ENCODE peak calls at places on chromosomes 1 and 21, in seven cellular contexts. One of them, this sample, is unnamed.

GRCh38 chr1:44723496-44724407 is 7.2 kb downstream of the RNU5D-1 start:
- DNase-seq in left lung: no peak
- DNase-seq in endothelial cell: no peak
- DNase-seq in H9: no peak
- DNase-seq in HFF-Myc: no peak
- DNase-seq in fibroblast of pulmonary artery: no peak
- DNase-seq in psoas muscle: no peak
- DNase-seq in this sample: no peak

GRCh38 chr1:97078847-97079246 is 357.3 kb downstream of the PTBP2 start:
- DNase-seq in H9: no peak
- DNase-seq in psoas muscle: no peak
- DNase-seq in left lung: no peak
- DNase-seq in endothelial cell: no peak
- DNase-seq in fibroblast of pulmonary artery: no peak
- DNase-seq in HFF-Myc: no peak
- DNase-seq in this sample: no peak

GRCh38 chr1:101280049-101280448 is 43.2 kb downstream of the S1PR1 start:
- DNase-seq in left lung: no peak
- DNase-seq in H9: no peak
- DNase-seq in fibroblast of pulmonary artery: no peak
- DNase-seq in HFF-Myc: no peak
- DNase-seq in endothelial cell: no peak
- DNase-seq in psoas muscle: no peak
- DNase-seq in this sample: no peak

GRCh38 chr1:108889706-108890105 is 12.9 kb downstream of the GPSM2 start:
- DNase-seq in endothelial cell: no peak
- DNase-seq in H9: no peak
- DNase-seq in left lung: no peak
- DNase-seq in fibroblast of pulmonary artery: no peak
- DNase-seq in psoas muscle: no peak
- DNase-seq in HFF-Myc: no peak
- DNase-seq in this sample: no peak

GRCh38 chr1:45840704-45841103 is 37.3 kb downstream of the MAST2 start:
- DNase-seq in endothelial cell: no peak
- DNase-seq in fibroblast of pulmonary artery: no peak
- DNase-seq in HFF-Myc: no peak
- DNase-seq in left lung: no peak
- DNase-seq in psoas muscle: peak; percentile 50
- DNase-seq in H9: no peak
- DNase-seq in this sample: no peak

GRCh38 chr21:43203523-43204080 is 34.8 kb downstream of the CRYAA start:
- DNase-seq in HFF-Myc: no peak
- DNase-seq in fibroblast of pulmonary artery: no peak
- DNase-seq in left lung: peak; percentile 10
- DNase-seq in H9: peak; percentile 14
- DNase-seq in psoas muscle: peak; percentile 19
- DNase-seq in endothelial cell: no peak
- DNase-seq in this sample: no peak

GRCh38 chr1:33635336-33636012 is 163.0 kb downstream of the ZSCAN20 start:
- DNase-seq in H9: peak; percentile 78
- DNase-seq in endothelial cell: no peak
- DNase-seq in fibroblast of pulmonary artery: no peak
- DNase-seq in psoas muscle: no peak
- DNase-seq in HFF-Myc: no peak
- DNase-seq in left lung: no peak
- DNase-seq in this sample: no peak

GRCh38 chr1:173666646-173667045 is 3.0 kb downstream of the ANKRD45 start:
- DNase-seq in left lung: no peak
- DNase-seq in endothelial cell: no peak
- DNase-seq in H9: no peak
- DNase-seq in fibroblast of pulmonary artery: no peak
- DNase-seq in HFF-Myc: no peak
- DNase-seq in psoas muscle: no peak
- DNase-seq in this sample: no peak

GRCh38 chr1:118481091-118481490 is 296.1 kb upstream of the SPAG17 start:
- DNase-seq in psoas muscle: no peak
- DNase-seq in H9: no peak
- DNase-seq in endothelial cell: no peak
- DNase-seq in left lung: no peak
- DNase-seq in fibroblast of pulmonary artery: no peak
- DNase-seq in HFF-Myc: no peak
- DNase-seq in this sample: no peak

GRCh38 chr1:114828251-114828650 is 26.4 kb upstream of the SYCP1 start:
- DNase-seq in fibroblast of pulmonary artery: peak; percentile 2
- DNase-seq in H9: no peak
- DNase-seq in endothelial cell: no peak
- DNase-seq in HFF-Myc: no peak
- DNase-seq in left lung: no peak
- DNase-seq in psoas muscle: no peak
- DNase-seq in this sample: peak; percentile 22

GRCh38 chr1:235290740-235291502 is 37.1 kb downstream of the ARID4B start:
- DNase-seq in psoas muscle: no peak
- DNase-seq in fibroblast of pulmonary artery: no peak
- DNase-seq in HFF-Myc: no peak
- DNase-seq in left lung: no peak
- DNase-seq in endothelial cell: no peak
- DNase-seq in H9: no peak
- DNase-seq in this sample: no peak

GRCh38 chr1:28161770-28162550 is 14.5 kb downstream of the PTAFR start:
- DNase-seq in H9: no peak
- DNase-seq in psoas muscle: peak; percentile 5
- DNase-seq in left lung: no peak
- DNase-seq in HFF-Myc: no peak
- DNase-seq in endothelial cell: no peak
- DNase-seq in fibroblast of pulmonary artery: no peak
- DNase-seq in this sample: no peak

GRCh38 chr21:31557956-31558838 is 101.3 kb upstream of the SOD1 start:
- DNase-seq in left lung: no peak
- DNase-seq in fibroblast of pulmonary artery: peak; percentile 22
- DNase-seq in H9: peak; percentile 48
- DNase-seq in psoas muscle: no peak
- DNase-seq in HFF-Myc: no peak
- DNase-seq in endothelial cell: peak; percentile 65
- DNase-seq in this sample: peak; percentile 40

GRCh38 chr1:109632671-109633346 is 13.2 kb downstream of the AMPD2 start:
- DNase-seq in psoas muscle: no peak
- DNase-seq in fibroblast of pulmonary artery: no peak
- DNase-seq in HFF-Myc: no peak
- DNase-seq in H9: peak; percentile 26
- DNase-seq in endothelial cell: no peak
- DNase-seq in left lung: no peak
- DNase-seq in this sample: no peak

GRCh38 chr1:168835153-168835648 is 106.2 kb upstream of the DPT start:
- DNase-seq in left lung: no peak
- DNase-seq in H9: no peak
- DNase-seq in HFF-Myc: no peak
- DNase-seq in psoas muscle: no peak
- DNase-seq in fibroblast of pulmonary artery: no peak
- DNase-seq in endothelial cell: no peak
- DNase-seq in this sample: no peak

GRCh38 chr1:22472596-22472995 is 20.9 kb downstream of the ZBTB40 start:
- DNase-seq in left lung: no peak
- DNase-seq in H9: no peak
- DNase-seq in psoas muscle: no peak
- DNase-seq in endothelial cell: no peak
- DNase-seq in fibroblast of pulmonary artery: no peak
- DNase-seq in HFF-Myc: no peak
- DNase-seq in this sample: no peak

GRCh38 chr1:119294199-119294598 is 74.4 kb upstream of the HAO2 start:
- DNase-seq in left lung: no peak
- DNase-seq in HFF-Myc: no peak
- DNase-seq in H9: no peak
- DNase-seq in psoas muscle: no peak
- DNase-seq in fibroblast of pulmonary artery: no peak
- DNase-seq in endothelial cell: no peak
- DNase-seq in this sample: no peak

GRCh38 chr1:235557495-235557894 is 53.2 kb upstream of the B3GALNT2 start:
- DNase-seq in HFF-Myc: no peak
- DNase-seq in left lung: no peak
- DNase-seq in fibroblast of pulmonary artery: no peak
- DNase-seq in psoas muscle: no peak
- DNase-seq in endothelial cell: peak; percentile 33
- DNase-seq in H9: peak; percentile 60
- DNase-seq in this sample: no peak

GRCh38 chr1:44675186-44675585 is 672 bp downstream of the ARMH1 start:
- DNase-seq in fibroblast of pulmonary artery: no peak
- DNase-seq in H9: no peak
- DNase-seq in HFF-Myc: no peak
- DNase-seq in endothelial cell: no peak
- DNase-seq in psoas muscle: no peak
- DNase-seq in left lung: peak; percentile 20
- DNase-seq in this sample: no peak

GRCh38 chr1:187078321-187078720 is 249.6 kb downstream of the PLA2G4A start:
- DNase-seq in left lung: no peak
- DNase-seq in H9: no peak
- DNase-seq in HFF-Myc: no peak
- DNase-seq in fibroblast of pulmonary artery: no peak
- DNase-seq in psoas muscle: no peak
- DNase-seq in endothelial cell: no peak
- DNase-seq in this sample: no peak

DNA sequence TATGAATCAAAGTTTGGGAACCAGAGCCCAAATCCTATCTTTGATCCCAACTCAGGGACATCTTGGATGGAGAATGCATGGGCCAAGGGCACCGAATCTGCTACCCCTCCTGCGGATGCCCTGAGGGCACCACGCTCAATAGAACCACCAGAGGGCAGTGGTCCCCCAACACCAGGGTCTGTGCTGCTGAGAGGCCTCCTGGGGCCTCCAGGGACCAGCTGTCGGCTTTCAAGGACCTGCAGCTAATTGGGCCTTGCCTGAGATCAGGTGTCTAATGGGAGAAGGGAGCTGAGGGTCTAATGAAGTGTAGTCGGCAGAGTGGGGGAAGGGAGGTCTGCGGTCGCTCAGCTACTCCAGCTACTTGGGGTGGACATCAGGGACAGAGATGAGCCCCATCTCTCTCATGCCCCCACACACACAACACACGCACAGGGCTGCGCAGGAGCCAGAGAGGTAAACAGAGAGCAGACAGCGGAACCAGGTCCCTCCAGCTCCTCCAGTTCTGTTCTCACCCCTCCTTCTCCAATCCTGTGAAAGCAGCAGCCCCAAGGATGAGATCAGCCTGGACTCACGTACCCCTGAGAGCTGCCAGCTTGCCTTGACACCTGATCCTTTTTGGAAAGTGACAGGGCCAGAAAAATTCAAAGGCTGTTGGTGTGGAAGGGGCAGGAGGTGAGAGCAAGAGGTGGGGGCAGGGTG is 34.9 kb upstream of the PPP1R15B start:
- DNase-seq in endothelial cell: peak; percentile 75
- DNase-seq in psoas muscle: peak; percentile 89
- DNase-seq in left lung: peak; percentile 57
- DNase-seq in fibroblast of pulmonary artery: peak; percentile 74
- DNase-seq in HFF-Myc: no peak
- DNase-seq in H9: peak; percentile 93
- DNase-seq in this sample: peak; percentile 73
- TF ChIP-seq CTCF in endothelial cell: no peak
- TF ChIP-seq CTCF in psoas muscle: peak; percentile 91
- TF ChIP-seq CTCF in left lung: peak; percentile 83
- TF ChIP-seq CTCF in fibroblast of pulmonary artery: peak; percentile 78
- TF ChIP-seq CTCF in HFF-Myc: peak; percentile 73
- TF ChIP-seq CTCF in H9: peak; percentile 72
- TF ChIP-seq CTCF in this sample: peak; percentile 89

DNA sequence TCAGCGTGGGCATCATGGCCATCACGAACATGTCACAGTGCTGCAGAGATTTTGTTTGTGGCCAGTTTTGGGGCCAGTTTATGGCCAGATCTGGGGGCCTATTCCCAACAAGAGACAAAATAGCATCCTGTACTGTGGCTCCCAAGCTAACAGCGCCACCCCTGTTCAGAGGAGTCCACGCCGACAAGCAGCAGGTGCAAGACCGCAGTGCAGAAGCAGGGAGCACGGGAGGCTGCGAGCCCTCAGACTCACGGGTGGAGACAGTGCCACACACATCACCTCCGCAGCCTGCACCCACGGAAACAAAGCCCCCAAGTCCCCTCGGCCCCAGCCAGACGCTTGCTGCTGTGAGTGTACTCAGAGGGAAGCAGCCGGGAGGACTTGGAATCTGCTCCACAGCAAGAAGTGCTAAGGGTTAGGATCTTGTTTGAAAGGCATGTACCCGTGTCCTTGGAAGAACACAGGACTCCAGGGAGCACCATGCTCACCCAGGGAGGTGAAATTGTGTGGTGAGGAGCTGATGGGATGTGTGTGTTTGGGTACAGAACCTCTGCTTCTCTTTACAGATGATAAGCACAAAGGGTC is 7.1 kb downstream of the TCP10L start:
- DNase-seq in fibroblast of pulmonary artery: peak; percentile 26
- DNase-seq in endothelial cell: peak; percentile 54
- DNase-seq in psoas muscle: no peak
- DNase-seq in HFF-Myc: no peak
- DNase-seq in left lung: no peak
- DNase-seq in H9: peak; percentile 79
- DNase-seq in this sample: peak; percentile 39
- TF ChIP-seq CTCF in fibroblast of pulmonary artery: peak; percentile 48
- TF ChIP-seq CTCF in endothelial cell: no peak
- TF ChIP-seq CTCF in psoas muscle: no peak
- TF ChIP-seq CTCF in HFF-Myc: peak; percentile 45
- TF ChIP-seq CTCF in left lung: no peak
- TF ChIP-seq CTCF in H9: peak; percentile 79
- TF ChIP-seq CTCF in this sample: peak; percentile 61

DNA sequence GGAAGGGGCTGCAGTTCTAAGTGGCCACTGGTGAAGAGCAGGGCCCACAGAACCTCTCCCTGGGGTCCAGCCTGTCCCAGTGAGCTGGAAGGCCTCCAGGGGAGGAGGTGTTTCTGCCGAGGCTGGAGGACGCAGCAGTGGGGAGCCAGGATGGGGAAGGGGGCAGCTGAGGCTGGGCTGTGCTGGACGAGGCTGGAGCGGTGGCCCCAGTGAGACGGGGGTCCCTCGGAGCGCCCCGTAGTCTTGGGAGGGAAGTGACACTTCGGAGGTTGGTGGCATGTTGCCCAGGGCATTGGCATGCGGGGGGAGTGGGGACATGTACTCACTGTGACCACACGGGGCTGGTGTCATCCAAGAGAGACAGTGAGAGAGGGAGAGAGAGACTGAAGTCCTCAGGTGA is 33.5 kb downstream of the AJAP1 start:
- DNase-seq in endothelial cell: no peak
- DNase-seq in HFF-Myc: no peak
- DNase-seq in fibroblast of pulmonary artery: no peak
- DNase-seq in left lung: no peak
- DNase-seq in H9: no peak
- DNase-seq in psoas muscle: no peak
- DNase-seq in this sample: no peak
- TF ChIP-seq CTCF in endothelial cell: no peak
- TF ChIP-seq CTCF in HFF-Myc: no peak
- TF ChIP-seq CTCF in fibroblast of pulmonary artery: no peak
- TF ChIP-seq CTCF in left lung: no peak
- TF ChIP-seq CTCF in H9: no peak
- TF ChIP-seq CTCF in psoas muscle: no peak
- TF ChIP-seq CTCF in this sample: no peak

DNA sequence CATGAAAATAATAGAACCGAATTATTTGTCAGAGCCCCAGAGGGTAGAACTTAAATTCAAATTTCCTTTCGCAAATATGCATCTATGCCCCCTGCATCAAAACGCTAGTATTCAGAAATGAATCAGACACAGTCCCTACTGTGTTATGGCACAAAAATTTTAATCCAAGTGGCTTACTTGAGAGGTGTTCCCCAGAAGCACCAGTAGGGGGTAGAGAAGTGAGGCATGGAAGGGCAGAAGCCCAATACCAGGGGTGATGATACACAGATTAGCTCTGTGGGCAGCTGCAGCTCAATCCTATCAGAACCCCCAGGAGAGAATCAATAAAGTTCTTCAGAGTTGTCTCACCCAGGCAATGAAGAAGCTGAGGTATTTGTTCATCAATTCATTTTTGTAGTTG is 342.2 kb downstream of the OMA1 start:
- DNase-seq in left lung: no peak
- DNase-seq in HFF-Myc: no peak
- DNase-seq in H9: no peak
- DNase-seq in endothelial cell: peak; percentile 7
- DNase-seq in fibroblast of pulmonary artery: no peak
- DNase-seq in psoas muscle: no peak
- DNase-seq in this sample: no peak
- TF ChIP-seq CTCF in left lung: no peak
- TF ChIP-seq CTCF in HFF-Myc: peak; percentile 44
- TF ChIP-seq CTCF in H9: peak; percentile 59
- TF ChIP-seq CTCF in endothelial cell: peak; percentile 56
- TF ChIP-seq CTCF in fibroblast of pulmonary artery: no peak
- TF ChIP-seq CTCF in psoas muscle: no peak
- TF ChIP-seq CTCF in this sample: no peak

This sample was measured in choroid plexus epithelial cell.